ENCODE peak calls at places on chromosomes 11 and 22, in seven cellular contexts. N, T, J, P, E, U and K are unnamed samples.

GRCh38 chr11:36254739-36255138 is 34.5 kb downstream of the COMMD9 start:
- DNase-seq in N (peak), P (no peak), E (no peak), U (peak), J (no peak), T (no peak), K (no peak)

GRCh38 chr11:94036096-94036495 is 14.9 kb downstream of the HEPHL1 start:
- DNase-seq in N (no peak), U (no peak), E (no peak), J (no peak), P (no peak), T (no peak), K (no peak)

GRCh38 chr22:49657275-49657973 is 170.2 kb downstream of the BRD1 start:
- DNase-seq in N (no peak), T (no peak), P (no peak), U (no peak), J (no peak), E (no peak), K (no peak)

GRCh38 chr11:121478226-121478894 is 25.6 kb upstream of the SORL1-AS1 start:
- DNase-seq in E (no peak), P (no peak), U (no peak), N (no peak), T (peak), J (no peak), K (no peak)

GRCh38 chr11:10205928-10206327 is 88.1 kb downstream of the SBF2 start:
- DNase-seq in J (no peak), P (no peak), U (no peak), N (no peak), E (peak), T (no peak), K (no peak)

GRCh38 chr11:1531418-1531817 is 40.7 kb downstream of the DUSP8 start:
- DNase-seq in U (peak), N (no peak), E (no peak), J (no peak), P (no peak), T (no peak), K (no peak)

GRCh38 chr22:46173152-46173551 is 22.8 kb downstream of the PPARA start:
- DNase-seq in T (no peak), P (no peak), J (no peak), U (no peak), N (no peak), E (no peak), K (no peak)

GRCh38 chr11:94583213-94583884 is 16.2 kb downstream of the PIWIL4 start:
- DNase-seq in J (no peak), U (no peak), N (no peak), P (no peak), E (no peak), T (no peak), K (no peak)

GRCh38 chr11:20161230-20161918 is 1.1 kb upstream of the DBX1 start:
- DNase-seq in J (peak), N (no peak), E (peak), U (no peak), T (no peak), P (no peak), K (no peak)

GRCh38 chr11:80899381-80899780 is 1458.6 kb upstream of the TENM4 start:
- DNase-seq in J (no peak), U (peak), E (no peak), N (peak), T (no peak), P (no peak), K (no peak)

GRCh38 chr11:1072116-1072820 is 2.4 kb upstream of the MUC2 start:
- DNase-seq in J (peak), N (no peak), T (no peak), U (peak), E (no peak), P (no peak), K (no peak)

GRCh38 chr11:69075421-69076128 is 26.8 kb downstream of the TPCN2 start:
- DNase-seq in J (no peak), P (no peak), T (no peak), N (peak), E (no peak), U (peak), K (no peak)

GRCh38 chr11:1267441-1268100 is 41.9 kb downstream of the TOLLIP start:
- DNase-seq in E (no peak), U (no peak), N (no peak), J (no peak), T (no peak), P (no peak), K (no peak)

GRCh38 chr22:20994128-20994901 is 7.6 kb downstream of the THAP7 start:
- DNase-seq in U (no peak), T (no peak), J (no peak), N (no peak), E (no peak), P (no peak), K (no peak)

GRCh38 chr11:60756307-60757032 is at the start of gene MS4A15:
- DNase-seq in J (no peak), U (peak), P (no peak), N (peak), T (peak), E (peak), K (no peak)

GRCh38 chr22:39277135-39277607 is 32.4 kb upstream of the PDGFB start:
- DNase-seq in N (no peak), E (no peak), T (no peak), J (no peak), U (peak), P (no peak), K (no peak)

GRCh38 chr11:86313793-86314192 is 11.8 kb downstream of the HIKESHI start:
- DNase-seq in P (no peak), N (no peak), E (no peak), T (no peak), U (no peak), J (no peak), K (no peak)

GRCh38 chr11:100687630-100688395 is 725 bp downstream of the ARHGAP42 start:
- DNase-seq in P (peak), T (peak), E (peak), J (peak), U (peak), N (peak), K (peak)

GRCh38 chr11:83773950-83774880 is 488.0 kb upstream of the CCDC90B start:
- DNase-seq in E (no peak), J (no peak), P (no peak), T (no peak), U (peak), N (no peak), K (no peak)

GRCh38 chr11:75673977-75674582 is 5.2 kb upstream of the MAP6 start:
- DNase-seq in P (no peak), E (peak), U (peak), T (peak), N (no peak), J (no peak), K (no peak)

GRCh38 chr11:132414451-132414850 is 1044.0 kb downstream of the NTM start:
- DNase-seq in U (no peak), N (no peak), P (no peak), T (no peak), J (no peak), E (no peak), K (no peak)

GRCh38 chr11:45087301-45087700 is 59.1 kb upstream of the PRDM11 start:
- DNase-seq in T (no peak), P (no peak), U (no peak), E (no peak), N (no peak), J (no peak), K (no peak)

GRCh38 chr22:49963647-49964026 is 3.1 kb downstream of the PIM3 start:
- DNase-seq in P (no peak), U (no peak), T (no peak), N (no peak), E (no peak), J (no peak), K (no peak)

GRCh38 chr11:21810650-21811049 is 382.2 kb upstream of the ANO5 start:
- DNase-seq in U (no peak), P (no peak), E (no peak), J (no peak), N (no peak), T (no peak), K (no peak)

GRCh38 chr22:18060646-18061620 is 16.9 kb upstream of the PEX26 start:
- DNase-seq in N (no peak), J (no peak), T (peak), U (no peak), E (no peak), P (peak), K (no peak)

GRCh38 chr11:65429069-65429681 is 6.6 kb downstream of the NEAT1 start:
- DNase-seq in P (peak), T (no peak), J (no peak), E (peak), N (no peak), U (peak), K (no peak)

GRCh38 chr22:41128606-41129005 is 36.2 kb downstream of the EP300 start:
- DNase-seq in J (no peak), T (no peak), E (no peak), N (no peak), U (no peak), P (no peak), K (no peak)

GRCh38 chr11:122863704-122864326 is 18.7 kb upstream of the JHY start:
- DNase-seq in U (peak), T (peak), N (no peak), E (peak), J (peak), P (no peak), K (peak)

GRCh38 chr22:30396871-30397655 is at the start of gene SEC14L2:
- DNase-seq in T (peak), J (peak), E (peak), N (no peak), U (peak), P (no peak), K (peak)

DNA sequence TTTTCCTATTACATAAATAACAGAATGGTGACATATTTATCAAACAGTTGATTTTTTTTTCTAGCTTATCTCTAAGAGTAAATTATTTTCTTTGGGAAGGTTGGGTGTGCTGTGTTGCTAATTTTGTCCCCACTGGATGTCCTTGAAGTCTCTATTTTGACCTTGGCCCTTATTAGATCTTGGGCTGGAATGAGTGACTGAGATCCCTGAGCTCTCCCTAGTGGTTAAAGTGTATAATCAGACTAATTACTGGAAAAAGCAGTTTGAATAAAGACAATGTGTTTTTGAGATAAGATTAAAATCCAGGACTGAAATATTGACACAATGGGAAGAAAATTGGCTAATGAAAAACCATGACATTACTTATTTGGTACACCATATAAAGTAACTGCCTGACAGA is 56.1 kb downstream of the AASDHPPT start:
- DNase-seq in E (peak), N (no peak), T (no peak), U (peak), J (no peak), P (no peak), K (no peak)
- TF ChIP-seq CTCF in E (peak), N (peak), T (no peak), U (peak), J (no peak), P (peak), K (peak)

DNA sequence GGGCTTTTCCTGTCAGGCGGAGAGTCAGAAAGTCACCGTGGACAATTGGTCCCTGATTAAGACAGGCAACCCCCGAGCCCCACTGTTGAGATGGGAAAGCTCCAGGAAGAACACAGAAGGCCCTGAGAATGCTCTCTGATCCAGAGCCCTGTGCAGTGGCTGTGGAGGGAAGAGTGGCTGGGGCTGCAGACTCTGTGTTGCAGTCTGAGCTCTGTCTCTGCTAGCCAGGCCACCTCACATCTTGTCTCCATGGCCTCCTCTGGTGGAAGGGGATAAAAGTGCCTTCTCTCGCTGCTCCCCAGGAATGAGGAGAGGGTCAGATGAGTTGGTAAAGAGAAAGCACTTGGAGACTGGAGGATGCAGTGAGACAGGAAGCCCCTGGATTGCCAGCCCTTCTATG is 141.2 kb downstream of the CEP164 start:
- DNase-seq in U (no peak), T (no peak), E (peak), J (peak), N (no peak), P (no peak), K (no peak)
- TF ChIP-seq CTCF in U (no peak), T (no peak), E (peak), J (no peak), N (peak), P (peak), K (no peak)

GRCh38 chr11:11757871-11758270 is 83.9 kb upstream of the USP47 start:
- DNase-seq in E (no peak), T (no peak), J (no peak), U (no peak), P (no peak), N (no peak), K (no peak)
- TF ChIP-seq CTCF in E (no peak), T (no peak), J (no peak), U (no peak), P (no peak), N (no peak), K (no peak)

GRCh38 chr11:17906436-17906835 is 106.4 kb downstream of the SERGEF start:
- DNase-seq in P (no peak), U (no peak), T (peak), N (no peak), J (peak), E (peak), K (no peak)
- TF ChIP-seq CTCF in P (peak), U (peak), T (peak), N (peak), J (no peak), E (peak), K (peak)